ENCODE peak calls at places on chromosomes 12 and 14, in five cellular contexts. I is activated CD4-positive, alpha-beta memory T cell treated with anti-CD3 and anti-CD28 coated beads, Interleukin-2, amount 10 ng/mL, durations not matched to agents 7 days and 5 days; L is neuronal stem cell; S is NCI-H748 treated with DMSO at 0.1 percent for 48 hours; U is fibroblast of mammary gland. R is an unnamed sample.

GRCh38 chr12:13000616-13000934 is 510 bp upstream of the HEBP1 start:
- DNase-seq in U (no peak), L (no peak), S (peak), I (no peak), R (no peak)

GRCh38 chr12:125159687-125160086 is 94.5 kb downstream of the AACS start:
- DNase-seq in S (no peak), U (no peak), L (no peak), I (no peak), R (no peak)

GRCh38 chr12:94146166-94146565 is 2.2 kb upstream of the PLXNC1 start:
- DNase-seq in S (no peak), L (no peak), U (no peak), I (no peak), R (no peak)

GRCh38 chr14:55626131-55626530 is 46.1 kb downstream of the KTN1 start:
- DNase-seq in U (no peak), I (no peak), S (no peak), L (no peak), R (no peak)

GRCh38 chr12:12880537-12880936 is 10.8 kb upstream of the GPRC5A start:
- DNase-seq in S (no peak), L (no peak), U (no peak), I (peak), R (no peak)

GRCh38 chr12:116545936-116546335 is 13.2 kb upstream of the MAP1LC3B2 start:
- DNase-seq in L (no peak), U (no peak), S (no peak), I (no peak), R (no peak)

GRCh38 chr14:50347521-50347920 is 35.4 kb downstream of the DMAC2L start:
- DNase-seq in U (peak), S (no peak), I (no peak), L (no peak), R (no peak)

GRCh38 chr12:96359328-96359727 is 40.9 kb downstream of the CDK17 start:
- DNase-seq in L (no peak), I (no peak), U (peak), S (no peak), R (no peak)

GRCh38 chr12:104057771-104058197 is 6.5 kb upstream of the HCFC2 start:
- DNase-seq in I (no peak), U (peak), S (peak), L (no peak), R (no peak)

GRCh38 chr12:85147331-85147730 is 111.2 kb downstream of the LRRIQ1 start:
- DNase-seq in L (no peak), I (no peak), S (no peak), U (no peak), R (no peak)

GRCh38 chr14:102481791-102482238 is 27.8 kb downstream of the ANKRD9 start:
- DNase-seq in I (no peak), L (no peak), S (no peak), U (peak), R (no peak)

GRCh38 chr12:124475295-124476010 is 92.0 kb downstream of the NCOR2 start:
- DNase-seq in S (no peak), U (no peak), L (no peak), I (no peak), R (no peak)

GRCh38 chr12:42892702-42893101 is 303.2 kb upstream of the PRICKLE1 start:
- DNase-seq in S (no peak), L (no peak), U (no peak), I (no peak), R (no peak)

GRCh38 chr12:132127041-132127440 is 17.1 kb downstream of the DDX51 start:
- DNase-seq in U (no peak), L (no peak), S (no peak), I (no peak), R (no peak)

GRCh38 chr14:70008457-70008856 is 129.2 kb downstream of the SMOC1 start:
- DNase-seq in L (no peak), I (no peak), S (no peak), U (no peak), R (peak)

GRCh38 chr14:102556098-102556677 is 36.3 kb upstream of the RCOR1 start:
- DNase-seq in U (no peak), I (no peak), S (no peak), L (no peak), R (no peak)

GRCh38 chr14:49702725-49703124 is 9.8 kb downstream of the KLHDC1 start:
- DNase-seq in L (no peak), U (no peak), I (no peak), S (no peak), R (no peak)

R was measured in nephron progenitor cell.